ENCODE peak calls at places on chromosome 7, in ten cellular contexts. R, X, C, D, B, T, J, I, S and L are unnamed samples.

GRCh38 chr7:25632616-25633015 is 404.3 kb upstream of the NPVF start:
- DNase-seq in D (no peak), R (no peak), C (no peak), B (no peak), X (no peak), J (no peak), S (no peak), I (no peak), T (no peak), L (no peak)

GRCh38 chr7:72127136-72127535 is 285.0 kb downstream of the CALN1 start:
- DNase-seq in T (no peak), R (no peak), C (no peak), S (no peak), J (no peak), X (no peak), B (no peak), D (no peak), I (no peak), L (no peak)

GRCh38 chr7:109259151-109259550 is 689.5 kb downstream of the DNAJB9 start:
- DNase-seq in B (no peak), X (no peak), I (no peak), R (no peak), D (no peak), T (no peak), C (no peak), J (no peak), S (no peak), L (no peak)

GRCh38 chr7:139656387-139656786 is 121.4 kb downstream of the HIPK2 start:
- DNase-seq in D (no peak), T (no peak), J (peak; percentile 83), C (no peak), B (no peak), X (no peak), S (no peak), R (peak; percentile 34), I (no peak), L (no peak)

GRCh38 chr7:101435461-101436225 is 73.0 kb downstream of the COL26A1 start:
- DNase-seq in J (no peak), X (no peak), T (no peak), I (no peak), B (no peak), S (no peak), C (no peak), D (no peak), R (no peak), L (no peak)

GRCh38 chr7:4020086-4020485 is 662.0 kb upstream of the FOXK1 start:
- DNase-seq in I (no peak), C (no peak), J (no peak), D (no peak), B (no peak), T (no peak), S (no peak), R (no peak), X (no peak), L (no peak)

GRCh38 chr7:13778967-13779366 is 210.5 kb downstream of the ETV1 start:
- DNase-seq in X (no peak), T (no peak), I (no peak), D (peak; percentile 43), R (peak; percentile 59), B (peak; percentile 35), S (peak; percentile 63), J (peak; percentile 71), C (no peak), L (peak; percentile 40)

GRCh38 chr7:127927339-127927679 is 103.9 kb downstream of the LRRC4 start:
- DNase-seq in X (no peak), C (no peak), B (peak; percentile 46), J (no peak), I (no peak), T (no peak), R (peak; percentile 60), S (no peak), D (no peak), L (peak; percentile 48)

GRCh38 chr7:119515962-119516361 is 757.0 kb upstream of the KCND2 start:
- DNase-seq in R (no peak), S (no peak), C (no peak), X (no peak), D (no peak), J (no peak), I (no peak), B (no peak), T (no peak), L (no peak)

GRCh38 chr7:40598915-40599314 is 464.1 kb downstream of the SUGCT start:
- DNase-seq in C (no peak), J (no peak), I (no peak), R (no peak), S (no peak), T (no peak), D (peak; percentile 9), B (no peak), X (no peak), L (no peak)

GRCh38 chr7:121081327-121081936 is 92.9 kb downstream of the CPED1 start:
- DNase-seq in S (no peak), X (no peak), C (no peak), D (peak; percentile 8), R (peak; percentile 53), B (peak; percentile 85), T (no peak), I (no peak), J (peak; percentile 67), L (peak; percentile 22)

GRCh38 chr7:50502001-50502684 is 52.0 kb upstream of the FIGNL1 start:
- DNase-seq in B (peak; percentile 87), R (peak; percentile 87), T (peak; percentile 44), J (peak; percentile 86), S (no peak), I (peak; percentile 65), D (peak; percentile 95), C (peak; percentile 35), X (peak; percentile 29), L (peak; percentile 89)

GRCh38 chr7:37320140-37320839 is 128.4 kb downstream of the ELMO1 start:
- DNase-seq in S (no peak), I (no peak), T (no peak), R (no peak), C (no peak), D (no peak), X (no peak), J (no peak), B (no peak), L (no peak)

GRCh38 chr7:108479751-108480150 is 23.5 kb upstream of the NRCAM start:
- DNase-seq in D (no peak), J (no peak), T (no peak), C (no peak), R (no peak), B (no peak), S (no peak), I (no peak), X (no peak), L (no peak)

GRCh38 chr7:95687759-95688343 is 84.5 kb upstream of the DYNC1I1 start:
- DNase-seq in I (no peak), X (no peak), B (peak; percentile 26), D (no peak), R (no peak), C (no peak), S (no peak), J (peak; percentile 16), T (no peak), L (peak; percentile 48)

GRCh38 chr7:133358728-133359127 is 105.8 kb downstream of the EXOC4 start:
- DNase-seq in D (peak; percentile 70), R (peak; percentile 31), J (no peak), T (no peak), C (no peak), I (no peak), X (no peak), B (peak; percentile 66), S (no peak), L (peak; percentile 29)

GRCh38 chr7:2820508-2820934 is 23.6 kb downstream of the GNA12 start:
- DNase-seq in I (peak; percentile 61), B (peak; percentile 97), T (peak; percentile 44), C (peak; percentile 56), S (peak; percentile 81), D (peak; percentile 94), J (peak; percentile 96), R (peak; percentile 95), X (peak; percentile 55), L (peak; percentile 98)
- TF ChIP-seq CTCF in I (no peak), B (no peak), T (no peak), C (no peak), S (no peak), D (no peak), J (no peak), R (no peak), X (no peak), L (no peak)

DNA sequence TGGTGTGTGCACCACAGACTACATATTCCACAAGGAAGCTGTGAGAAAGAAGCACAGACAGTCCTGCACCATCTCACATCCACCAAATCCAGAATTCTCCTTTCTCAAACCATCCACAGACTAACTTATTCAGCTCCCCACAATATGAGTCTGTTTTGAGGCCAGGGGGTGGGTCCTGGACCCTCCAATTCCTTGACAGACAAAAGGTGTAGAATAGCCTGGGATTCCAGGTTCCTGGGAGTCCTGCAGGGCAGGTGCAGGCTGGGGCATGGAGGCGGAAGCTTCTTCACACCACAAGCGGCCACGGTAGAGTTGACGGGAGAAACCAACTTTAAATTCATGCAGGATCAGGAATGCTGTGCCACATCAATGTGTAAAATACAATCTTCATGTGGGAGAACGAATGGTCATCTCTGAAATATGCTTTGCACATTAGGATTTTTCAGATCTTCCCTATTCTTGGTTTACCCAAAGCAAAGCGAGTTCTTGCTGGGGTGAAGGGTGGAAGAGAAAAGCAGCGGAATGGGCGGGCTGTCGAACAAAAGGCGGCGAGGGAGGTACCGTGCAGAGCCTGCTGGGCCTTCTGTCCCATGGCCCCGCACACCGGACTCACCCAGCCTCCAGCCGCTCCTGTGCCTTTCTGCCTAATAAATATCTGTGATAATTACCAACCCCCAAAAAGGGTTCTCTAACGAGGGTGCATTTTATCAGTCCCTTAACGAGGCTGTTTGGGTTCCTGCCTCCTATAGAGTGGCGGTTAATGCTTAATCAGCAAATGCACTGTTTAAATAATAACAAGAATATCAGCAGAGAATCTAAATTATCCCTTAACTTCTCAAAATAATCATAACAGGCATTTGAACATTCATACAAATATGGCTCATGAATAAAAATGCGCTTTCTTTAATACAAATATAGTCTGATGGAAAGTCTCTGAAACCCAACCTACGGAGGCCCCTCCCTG is 514.0 kb downstream of the DNAJB6 start:
- DNase-seq in C (no peak), X (no peak), D (no peak), B (no peak), J (no peak), T (no peak), I (no peak), S (no peak), R (no peak), L (no peak)
- H3K4me3 ChIP-seq in C (no peak overlapping the region), X (no peak overlapping the region), D (no peak overlapping the region), B (no peak overlapping the region), J (no peak overlapping the region), T (no peak overlapping the region), I (no peak overlapping the region), S (peak overlapping the region; percentile 32), R (no peak overlapping the region), L (no peak overlapping the region)

GRCh38 chr7:411677-412312 is 107.9 kb downstream of the PDGFA start:
- DNase-seq in R (no peak), I (no peak), X (no peak), T (no peak), B (no peak), S (peak; percentile 28), J (no peak), D (peak; percentile 76), C (no peak), L (no peak)
- H3K36me3 ChIP-seq in R (no peaks in the 10 kb centered on the region), I (no peaks in the 10 kb centered on the region), X (no peaks in the 10 kb centered on the region), T (no peaks in the 10 kb centered on the region), B (no peaks in the 10 kb centered on the region), S (no peaks in the 10 kb centered on the region), J (no peaks in the 10 kb centered on the region), D (no peaks in the 10 kb centered on the region), C (no peaks in the 10 kb centered on the region), L (no peaks in the 10 kb centered on the region)

DNA sequence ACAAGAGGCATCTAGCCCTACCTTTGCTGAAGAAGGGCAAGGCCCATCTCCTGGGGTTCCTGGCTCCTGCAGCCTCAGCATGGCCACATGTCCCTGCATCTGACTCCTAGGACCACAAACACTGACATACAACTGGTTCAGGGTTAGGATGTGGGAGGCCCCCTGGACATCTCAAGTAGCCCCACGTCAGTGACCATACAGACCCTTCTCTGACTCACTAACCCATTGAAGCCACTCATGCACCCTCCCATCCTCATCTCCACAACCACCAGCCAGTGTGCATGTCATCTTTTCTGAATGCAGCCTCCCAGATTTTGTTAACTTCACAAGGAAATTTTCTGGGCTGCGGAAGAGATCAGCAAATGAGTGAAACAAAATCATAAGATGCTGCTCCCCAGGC is 18.2 kb downstream of the TMEM176B start:
- DNase-seq in C (no peak), T (no peak), X (no peak), R (no peak), B (no peak), I (no peak), D (no peak), S (no peak), J (no peak), L (no peak)
- TF ChIP-seq CTCF in C (no peak), T (no peak), X (no peak), R (no peak), B (no peak), I (no peak), D (no peak), S (no peak), J (no peak), L (no peak)